ENCODE peak calls at places on chromosomes 7 and 10, in six cellular contexts. Q is PC-9, M is mucosa of descending colon, W is A549, R is BJ, A is neural progenitor cell. J is an unnamed sample.
A peak's percentile ranks its signal among the peaks of the same experiment; 100 is the strongest.

GRCh38 chr7:158075633-158076001 is 512.0 kb downstream of the PTPRN2 start:
- DNase-seq in Q (no peak), A (no peak), W (no peak), R (no peak), M (no peak), J (no peak)

GRCh38 chr7:97733276-97734206 is 1.7 kb downstream of the TAC1 start:
- DNase-seq in W (no peak), Q (no peak), A (peak; percentile 76), R (no peak), M (peak; percentile 50), J (no peak)

GRCh38 chr10:123882681-123883445 is 8.7 kb downstream of the CPXM2 start:
- DNase-seq in Q (no peak), A (no peak), M (no peak), R (no peak), W (no peak), J (no peak)

GRCh38 chr10:133559216-133559615 is 6.2 kb downstream of the SYCE1 start:
- DNase-seq in Q (no peak), R (no peak), W (no peak), A (no peak), M (no peak), J (no peak)

GRCh38 chr10:99667108-99667751 is 7.9 kb downstream of the ENTPD7 start:
- DNase-seq in R (no peak), Q (peak; percentile 97), A (no peak), M (no peak), W (peak; percentile 36), J (peak; percentile 84)

GRCh38 chr7:135320277-135320676 is 86.6 kb downstream of the STRA8 start:
- DNase-seq in R (no peak), Q (no peak), A (no peak), M (peak; percentile 68), W (no peak), J (no peak)

GRCh38 chr7:51702673-51703072 is 386.1 kb upstream of the COBL start:
- DNase-seq in R (no peak), A (no peak), M (no peak), W (no peak), Q (no peak), J (no peak)

GRCh38 chr10:58239561-58240169 is 28.0 kb downstream of the IPMK start:
- DNase-seq in Q (no peak), W (no peak), R (no peak), M (no peak), A (no peak), J (no peak)

GRCh38 chr10:17758896-17759295 is 6.9 kb downstream of the TMEM236 start:
- DNase-seq in W (no peak), R (no peak), A (no peak), Q (no peak), M (no peak), J (no peak)
- H3K4me3 ChIP-seq in W (no peak overlapping the region), R (no peak overlapping the region), A (no peak overlapping the region), Q (no peak overlapping the region), M (no peak overlapping the region), J (no peak overlapping the region)

GRCh38 chr10:113872139-113873030 is 17.9 kb downstream of the NHLRC2 start:
- DNase-seq in M (no peak), W (no peak), A (no peak), Q (no peak), R (no peak), J (no peak)

GRCh38 chr10:113879691-113880090 is 25.2 kb downstream of the NHLRC2 start:
- DNase-seq in A (no peak), M (no peak), W (no peak), Q (no peak), R (no peak), J (no peak)

GRCh38 chr10:113880236-113880635 is 25.8 kb downstream of the NHLRC2 start:
- DNase-seq in A (no peak), Q (no peak), M (no peak), W (no peak), R (no peak), J (peak; percentile 31)

GRCh38 chr10:113875212-113875611 is 20.8 kb downstream of the NHLRC2 start:
- DNase-seq in M (no peak), A (no peak), R (no peak), Q (no peak), W (no peak), J (no peak)

GRCh38 chr10:113876461-113876860 is 22.0 kb downstream of the NHLRC2 start:
- DNase-seq in M (no peak), R (no peak), W (no peak), Q (no peak), A (no peak), J (no peak)
- TF ChIP-seq CTCF in M (no peak), R (no peak), W (no peak), Q (no peak), A (no peak), J (no peak)

DNA sequence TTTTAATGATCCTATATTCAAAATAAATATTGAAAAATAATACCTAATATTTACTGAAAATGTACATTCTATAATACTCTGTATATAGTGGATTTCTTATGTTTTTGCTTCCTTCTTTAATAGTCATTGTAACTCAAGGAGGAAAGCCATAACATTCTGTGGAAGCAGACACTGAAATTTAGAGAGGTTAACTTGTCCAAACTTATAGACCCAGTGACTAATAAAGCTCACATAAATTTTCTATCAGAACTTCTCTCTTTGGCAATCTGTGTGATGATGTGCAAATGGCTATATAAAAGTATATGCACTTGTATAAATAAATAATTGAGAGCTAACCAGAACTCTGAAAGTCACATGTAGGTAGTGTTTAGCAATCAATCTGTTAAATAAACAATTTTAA is 26.1 kb downstream of the GNAT3 start:
- DNase-seq in Q (no peak), A (no peak), R (no peak), M (no peak), W (no peak), J (no peak)
- H3K4me3 ChIP-seq in Q (no peak overlapping the region), A (no peak overlapping the region), R (no peak overlapping the region), M (no peak overlapping the region), W (no peak overlapping the region), J (no peak overlapping the region)

GRCh38 chr7:94888542-94888941 is 18.9 kb upstream of the PPP1R9A start:
- DNase-seq in M (no peak), W (peak; percentile 21), Q (peak; percentile 36), R (no peak), A (no peak), J (peak; percentile 68)
- TF ChIP-seq CTCF in M (no peak), W (no peak), Q (no peak), R (no peak), A (no peak), J (peak; percentile 71)

DNA sequence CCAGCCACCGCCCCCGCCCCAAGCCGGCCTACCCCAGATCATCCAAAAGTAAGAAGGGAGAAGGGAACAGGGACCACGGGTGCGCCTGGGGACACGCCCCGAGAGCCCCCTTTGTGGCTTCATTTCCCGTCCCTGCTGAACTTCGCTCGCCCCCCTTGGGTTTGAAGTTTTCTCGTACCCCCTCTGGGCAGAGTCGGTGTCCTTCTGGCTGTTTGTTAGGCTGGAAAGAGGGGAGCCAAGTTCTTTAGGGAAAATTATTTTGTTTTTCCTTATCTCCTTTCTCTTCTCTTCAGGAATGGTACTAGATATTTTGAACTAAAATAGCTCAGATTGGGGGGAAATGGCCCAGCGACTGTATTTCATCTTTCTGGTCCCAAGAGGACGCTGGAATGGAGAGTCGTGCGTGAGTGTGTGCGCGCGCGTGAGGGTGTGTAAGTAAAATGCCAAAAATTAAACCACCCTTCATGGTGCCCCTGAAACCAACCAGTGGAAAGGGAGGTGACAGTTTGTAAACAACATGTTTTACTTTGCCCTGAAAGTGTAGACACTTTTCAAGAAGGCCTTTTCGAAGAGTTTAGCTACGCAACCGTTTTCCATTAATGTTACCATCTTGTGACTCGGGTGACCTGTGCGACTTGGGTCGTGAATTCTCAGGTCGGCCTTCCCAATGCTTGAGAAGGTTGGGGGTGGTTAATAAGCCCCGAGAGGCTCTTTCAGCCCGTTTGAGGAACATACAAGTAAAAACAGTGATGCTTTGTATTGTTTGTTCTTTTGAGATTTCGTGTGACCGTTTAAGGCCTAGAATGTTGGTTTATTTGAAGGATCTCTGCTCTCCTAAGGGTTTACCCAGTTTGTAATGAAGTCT is 694 bp downstream of the RBM20 start:
- DNase-seq in Q (no peak), A (peak; percentile 27), M (no peak), W (no peak), R (no peak), J (no peak)
- H3K4me3 ChIP-seq in Q (peak overlapping the region; percentile 56), A (peak overlapping the region; percentile 69), M (no peak overlapping the region), W (peak overlapping the region; percentile 69), R (no peak overlapping the region), J (peak overlapping the region; percentile 59)

GRCh38 chr7:30027065-30027456 is 559 bp upstream of the FKBP14 start:
- DNase-seq in A (no peak), W (peak; percentile 36), M (no peak), Q (peak; percentile 84), R (no peak), J (peak; percentile 70)

GRCh38 chr7:30029696-30030095 is 1.5 kb downstream of the PLEKHA8 start:
- DNase-seq in W (peak; percentile 31), M (no peak), Q (no peak), R (no peak), A (peak; percentile 23), J (no peak)

GRCh38 chr7:30027915-30028748 is at the start of gene PLEKHA8:
- DNase-seq in W (peak; percentile 83), A (peak; percentile 93), Q (peak; percentile 74), M (peak; percentile 93), R (no peak), J (no peak)

GRCh38 chr7:30026229-30027064 is at the start of gene FKBP14:
- DNase-seq in Q (peak; percentile 99), W (peak; percentile 96), R (peak; percentile 95), M (peak; percentile 97), A (peak; percentile 99), J (peak; percentile 96)

DNA sequence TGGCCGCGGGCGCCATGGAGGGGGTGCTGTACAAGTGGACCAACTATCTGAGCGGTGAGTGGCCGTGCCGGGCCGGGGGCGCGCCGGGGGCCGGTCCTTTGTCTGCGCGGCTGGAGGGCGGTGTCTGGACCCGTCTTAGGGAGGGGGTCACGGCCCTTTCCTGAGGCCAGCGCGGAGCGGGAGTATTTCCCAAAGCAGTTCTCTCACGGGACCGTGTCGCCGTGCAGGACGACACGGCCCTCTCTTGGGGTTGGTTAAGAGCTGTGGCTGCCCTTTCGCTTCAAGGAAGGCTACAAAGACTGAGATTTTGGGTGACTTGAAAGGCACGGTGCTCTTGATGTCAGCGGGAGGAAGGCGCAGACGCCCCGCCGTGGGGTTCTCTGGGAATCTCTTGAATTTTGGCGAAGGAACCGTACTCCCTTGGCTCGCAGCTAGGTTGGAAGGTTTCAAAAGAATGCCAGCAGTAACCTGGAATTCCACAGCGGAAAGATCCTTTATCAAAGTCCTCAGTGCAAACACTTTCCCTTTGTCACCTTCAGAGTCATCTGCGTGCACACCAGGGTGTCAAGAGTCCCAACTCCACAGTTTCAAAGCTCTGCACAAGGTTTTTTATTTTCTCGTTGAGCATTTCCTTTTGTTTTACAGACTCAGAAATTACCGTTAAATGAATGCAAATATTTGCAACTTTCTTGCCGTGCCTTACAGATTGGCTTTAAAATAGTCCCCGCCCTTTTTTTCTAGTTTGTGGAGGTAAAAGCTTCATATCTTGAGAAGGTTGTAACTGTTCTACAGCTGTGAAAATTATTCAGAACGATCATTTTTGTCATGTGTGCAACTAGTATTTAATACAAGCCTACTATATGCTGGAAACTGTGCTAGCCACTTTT is 780 bp downstream of the PLEKHA8 start:
- DNase-seq in A (peak; percentile 74), M (no peak), W (peak; percentile 40), R (no peak), Q (peak; percentile 55), J (no peak)
- TF ChIP-seq CTCF in A (no peak), M (no peak), W (no peak), R (peak; percentile 18), Q (no peak), J (no peak)

DNA sequence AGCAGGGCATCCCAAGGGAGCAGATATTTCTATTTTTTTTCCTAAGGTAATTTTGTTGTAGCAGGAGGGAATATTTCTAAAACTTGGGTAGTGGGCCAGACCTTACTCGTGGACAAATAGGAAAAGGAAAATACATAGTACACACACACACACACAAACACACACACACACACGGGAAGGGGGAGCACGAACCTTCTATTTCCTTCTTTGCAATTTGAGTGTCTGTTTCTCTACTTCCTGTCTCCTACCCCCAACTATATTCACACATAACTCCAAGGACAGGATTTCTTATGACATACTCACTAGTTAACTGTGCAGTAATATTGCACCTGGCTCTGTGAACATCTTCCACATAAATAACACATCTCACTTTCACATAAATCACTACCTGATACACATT is 4.4 kb downstream of the LDB1 start:
- DNase-seq in R (no peak), W (no peak), M (no peak), A (no peak), Q (no peak), J (no peak)
- H3K4me3 ChIP-seq in R (no peak overlapping the region), W (no peak overlapping the region), M (no peak overlapping the region), A (peak overlapping the region; percentile 88), Q (no peak overlapping the region), J (peak overlapping the region; percentile 78)

J was measured in epithelial cell of proximal tubule.